ENCODE peak calls at places on chromosomes 11 and 22, in eight cellular contexts. F, J, Q, H, W, D, Z and E are unnamed samples.

GRCh38 chr11:66688561-66689534 is 11.2 kb upstream of the RBM4B start:
- DNase-seq in F (no peak), D (no peak), Z (no peak), W (no peak), Q (no peak), J (no peak), H (no peak), E (no peak)

GRCh38 chr11:68412593-68413475 is 47.7 kb upstream of the PPP6R3 start:
- DNase-seq in Q (no peak), Z (no peak), D (peak; percentile 11), F (peak; percentile 44), H (no peak), W (peak; percentile 15), J (no peak), E (peak; percentile 59)

GRCh38 chr11:45163956-45164575 is 17.6 kb downstream of the PRDM11 start:
- DNase-seq in D (peak; percentile 15), Z (no peak), H (no peak), F (no peak), J (no peak), Q (no peak), W (peak; percentile 29), E (no peak)

GRCh38 chr22:35638408-35638807 is 9.8 kb upstream of the APOL6 start:
- DNase-seq in F (peak; percentile 47), Z (no peak), J (no peak), H (no peak), Q (peak; percentile 34), W (no peak), D (peak; percentile 90), E (no peak)

GRCh38 chr11:66718320-66718971 is 10.6 kb downstream of the SPTBN2 start:
- DNase-seq in D (no peak), J (peak; percentile 55), F (no peak), H (no peak), Q (no peak), W (peak; percentile 74), Z (peak; percentile 60), E (no peak)

GRCh38 chr11:36774603-36775002 is 176.6 kb upstream of the RAG2 start:
- DNase-seq in J (peak; percentile 84), D (peak; percentile 17), Q (no peak), F (no peak), W (peak; percentile 91), H (no peak), Z (no peak), E (peak; percentile 35)

GRCh38 chr11:131204984-131205383 is 165.4 kb upstream of the NTM start:
- DNase-seq in Q (no peak), W (no peak), Z (no peak), D (no peak), F (no peak), H (no peak), J (no peak), E (no peak)

GRCh38 chr11:5791165-5791564 is at the start of gene OR52N1:
- DNase-seq in H (no peak), F (no peak), W (no peak), J (no peak), Z (no peak), D (no peak), Q (no peak), E (no peak)

GRCh38 chr11:78290293-78291176 is 101.8 kb downstream of the USP35 start:
- DNase-seq in J (peak; percentile 93), Z (peak; percentile 28), W (peak; percentile 90), H (no peak), F (peak; percentile 7), D (peak; percentile 58), Q (no peak), E (peak; percentile 90)

GRCh38 chr11:12164061-12165014 is 53.9 kb downstream of the MICAL2 start:
- DNase-seq in J (peak; percentile 72), W (peak; percentile 67), Q (no peak), D (peak; percentile 91), Z (no peak), H (no peak), F (no peak), E (peak; percentile 68)

GRCh38 chr11:4577761-4578160 is 3.8 kb upstream of the OR52I2 start:
- DNase-seq in Z (no peak), D (no peak), F (no peak), J (peak; percentile 14), H (no peak), Q (no peak), W (peak; percentile 4), E (no peak)

GRCh38 chr11:1077417-1078119 is 2.9 kb downstream of the MUC2 start:
- DNase-seq in J (no peak), Q (no peak), F (no peak), Z (no peak), H (no peak), W (no peak), D (no peak), E (no peak)

GRCh38 chr11:28100665-28101064 is 7.3 kb downstream of the KIF18A start:
- DNase-seq in F (no peak), Q (no peak), D (no peak), Z (no peak), H (no peak), J (no peak), W (no peak), E (no peak)

GRCh38 chr11:108122166-108122628 is 830 bp downstream of the ACAT1 start:
- DNase-seq in Q (no peak), H (no peak), W (peak; percentile 17), D (no peak), Z (no peak), F (no peak), J (no peak), E (no peak)

GRCh38 chr22:44037519-44038370 is 13.6 kb downstream of the PARVB start:
- DNase-seq in D (peak; percentile 97), Z (no peak), H (no peak), F (peak; percentile 75), J (peak; percentile 95), Q (no peak), W (peak; percentile 96), E (peak; percentile 87)
- H3K4me3 ChIP-seq in D (no peak overlapping the region), Z (no peak overlapping the region), H (no peak overlapping the region), F (no peak overlapping the region), J (no peak overlapping the region), Q (no peak overlapping the region), W (no peak overlapping the region), E (no peak overlapping the region)

DNA sequence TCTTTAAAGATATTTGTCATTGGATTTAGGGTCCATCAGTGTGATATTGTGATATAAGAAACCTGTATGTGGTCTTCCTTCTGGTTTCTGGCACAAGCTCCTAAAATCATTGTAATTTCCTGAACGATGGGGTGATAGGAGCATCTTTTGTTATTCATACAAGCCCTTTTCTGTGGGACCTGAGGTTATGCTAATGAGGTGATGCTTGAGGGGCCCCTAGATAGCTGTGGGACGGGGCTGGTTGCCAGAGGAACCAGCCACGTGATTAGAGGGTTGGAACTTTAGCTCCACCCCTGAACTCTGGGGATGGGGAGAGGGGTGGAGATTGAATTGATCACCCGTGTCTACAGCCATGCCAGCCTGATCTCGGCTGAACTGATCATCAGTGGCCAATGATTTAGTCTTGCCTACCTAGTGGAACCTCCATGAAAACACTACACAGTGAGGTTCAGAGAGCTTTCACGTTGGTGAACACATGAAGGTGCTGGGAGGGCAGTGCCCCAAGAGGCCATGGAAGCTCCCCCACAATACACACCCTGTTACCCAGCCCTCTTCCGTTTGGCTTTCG is 62.8 kb downstream of the BCR start:
- DNase-seq in Z (no peak), Q (no peak), F (no peak), D (no peak), J (no peak), W (no peak), H (peak; percentile 50), E (no peak)
- H3K4me3 ChIP-seq in Z (no peak overlapping the region), Q (no peak overlapping the region), F (no peak overlapping the region), D (no peak overlapping the region), J (no peak overlapping the region), W (no peak overlapping the region), H (peak overlapping the region; percentile 41), E (no peak overlapping the region)

DNA sequence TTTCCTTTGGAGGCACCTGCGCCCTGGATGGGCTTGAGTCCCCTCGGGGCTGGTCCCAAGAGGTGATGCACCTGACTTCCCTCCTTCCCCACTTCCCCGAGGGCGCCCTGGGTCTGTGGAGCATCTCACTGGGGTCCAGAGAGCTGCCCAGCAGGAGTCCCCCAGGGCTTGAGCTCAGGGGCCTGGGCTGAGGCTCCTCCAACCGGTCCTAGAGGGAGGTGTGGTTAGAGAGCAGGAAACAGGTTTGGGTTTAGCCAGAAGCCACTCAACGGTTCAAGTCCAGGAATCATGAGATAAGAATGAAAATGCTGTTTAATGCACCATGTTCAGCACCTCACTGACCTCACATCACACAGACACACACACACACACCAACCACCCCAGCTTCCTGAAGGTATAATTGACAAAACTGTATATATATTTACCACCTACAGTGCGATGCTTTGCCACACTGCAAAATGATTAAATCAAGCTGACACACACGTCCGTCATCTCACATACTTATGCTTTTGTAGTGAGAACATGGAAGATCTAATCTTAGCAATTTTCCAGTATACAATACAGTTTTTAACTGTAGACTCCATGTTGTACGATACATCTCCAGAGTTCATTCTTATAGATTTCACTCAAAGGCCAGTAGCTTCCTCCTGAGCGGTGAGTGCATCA is 629 bp upstream of the IGLL1 start:
- DNase-seq in W (no peak), Q (no peak), J (no peak), H (no peak), F (no peak), Z (no peak), D (no peak), E (no peak)
- H3K4me3 ChIP-seq in W (no peak overlapping the region), Q (no peak overlapping the region), J (no peak overlapping the region), H (no peak overlapping the region), F (no peak overlapping the region), Z (no peak overlapping the region), D (no peak overlapping the region), E (no peak overlapping the region)

GRCh38 chr11:102467080-102467708 is 14.6 kb upstream of the TMEM123 start:
- DNase-seq in W (peak; percentile 76), Z (no peak), Q (no peak), F (no peak), D (no peak), H (no peak), J (peak; percentile 81), E (no peak)
- H3K4me3 ChIP-seq in W (no peak overlapping the region), Z (no peak overlapping the region), Q (no peak overlapping the region), F (no peak overlapping the region), D (no peak overlapping the region), H (no peak overlapping the region), J (no peak overlapping the region), E (no peak overlapping the region)

GRCh38 chr11:112174789-112175595 is at the start of gene BCO2:
- DNase-seq in Q (peak; percentile 54), H (peak; percentile 9), Z (peak; percentile 72), W (peak; percentile 74), D (peak; percentile 71), F (no peak), J (peak; percentile 72), E (peak; percentile 33)

GRCh38 chr11:112173152-112173551 is 2.2 kb upstream of the BCO2 start:
- DNase-seq in F (no peak), Q (no peak), D (no peak), Z (no peak), J (no peak), H (no peak), W (no peak), E (no peak)

GRCh38 chr11:112177610-112178009 is 2.3 kb downstream of the BCO2 start:
- DNase-seq in Z (no peak), J (no peak), Q (no peak), W (no peak), H (no peak), F (no peak), D (no peak), E (no peak)

GRCh38 chr11:112176077-112176476 is 765 bp downstream of the BCO2 start:
- DNase-seq in D (no peak), F (no peak), W (no peak), Z (no peak), J (no peak), H (no peak), Q (no peak), E (no peak)

GRCh38 chr11:112175596-112175947 is 260 bp downstream of the BCO2 start:
- DNase-seq in H (no peak), F (no peak), Z (no peak), W (no peak), D (no peak), Q (no peak), J (no peak), E (no peak)
- H3K4me3 ChIP-seq in H (no peak overlapping the region), F (no peak overlapping the region), Z (peak overlapping the region; percentile 27), W (no peak overlapping the region), D (peak overlapping the region; percentile 37), Q (peak overlapping the region; percentile 55), J (no peak overlapping the region), E (peak overlapping the region; percentile 35)